ENCODE peak calls at places on chromosomes 4 and X, in four cellular contexts. G is nephron progenitor cell; V is foreskin fibroblast; N is activated CD4-positive, alpha-beta T cell treated with anti-CD3 and anti-CD28 coated beads, Interleukin-2, amount 50 U/mL, for 24 hours. K is an unnamed sample.

GRCh38 chr4:88291003-88291402 is 6.6 kb upstream of the PPM1K start:
- DNase-seq in G (no peak), V (no peak), N (no peak), K (peak)

GRCh38 chrX:124395145-124395858 is 48.9 kb downstream of the SH2D1A start:
- DNase-seq in G (no peak), V (no peak), N (no peak), K (no peak)

GRCh38 chrX:8743126-8743732 is 11.3 kb upstream of the ANOS1 start:
- DNase-seq in G (peak), V (no peak), N (peak), K (no peak)

GRCh38 chr4:23401572-23401971 is 488.3 kb downstream of the PPARGC1A start:
- DNase-seq in G (no peak), V (no peak), N (no peak), K (no peak)

GRCh38 chr4:175951794-175952193 is 113.8 kb upstream of the WDR17 start:
- DNase-seq in G (no peak), V (no peak), N (no peak), K (no peak)

GRCh38 chrX:97027384-97027922 is 143.7 kb downstream of the RPA4 start:
- DNase-seq in G (no peak), V (no peak), N (no peak), K (no peak)

GRCh38 chrX:13911581-13911980 is 94.7 kb upstream of the GPM6B start:
- DNase-seq in G (no peak), V (no peak), N (no peak), K (no peak)

GRCh38 chrX:153379971-153380581 is 21.1 kb downstream of the PNMA6E start:
- DNase-seq in G (no peak), V (no peak), N (no peak), K (no peak)

GRCh38 chr4:186699881-186700397 is 23.7 kb downstream of the FAT1 start:
- DNase-seq in G (no peak), V (no peak), N (no peak), K (no peak)

GRCh38 chr4:144579411-144580020 is 66.4 kb upstream of the HHIP start:
- DNase-seq in G (no peak), V (peak), N (no peak), K (no peak)

GRCh38 chr4:102500371-102501175 is 586 bp upstream of the NFKB1 start:
- DNase-seq in G (peak), V (peak), N (no peak), K (no peak)

GRCh38 chrX:19840899-19841648 is 46.3 kb downstream of the SH3KBP1 start:
- DNase-seq in G (no peak), V (no peak), N (no peak), K (no peak)

GRCh38 chr4:119037709-119038463 is 97.7 kb upstream of the MYOZ2 start:
- DNase-seq in G (no peak), V (no peak), N (no peak), K (no peak)

GRCh38 chrX:37752941-37753340 is 26.9 kb upstream of the CYBB start:
- DNase-seq in G (no peak), V (no peak), N (no peak), K (no peak)

GRCh38 chr4:159410076-159410777 is 307.3 kb downstream of the RAPGEF2 start:
- DNase-seq in G (no peak), V (no peak), N (no peak), K (no peak)

GRCh38 chr4:4408132-4408523 is 21.2 kb downstream of the NSG1 start:
- DNase-seq in G (no peak), V (no peak), N (no peak), K (no peak)